ENCODE peak calls at places on chromosomes 3 and 15, in six cellular contexts. C, T, R, K, E and M are unnamed samples.

GRCh38 chr3:138971766-138972320 is 24.8 kb downstream of the FOXL2NB start:
- DNase-seq in C (no peak), T (no peak), R (no peak), K (no peak), E (no peak), M (no peak)

GRCh38 chr3:94304953-94305352 is 242.1 kb downstream of the NSUN3 start:
- DNase-seq in C (no peak), T (no peak), R (no peak), K (no peak), E (no peak), M (no peak)

GRCh38 chr15:67832031-67832551 is 6.8 kb downstream of the SKOR1 start:
- DNase-seq in C (no peak), T (no peak), R (peak; percentile 55), K (no peak), E (no peak), M (no peak)

GRCh38 chr3:197356275-197356674 is 57.9 kb upstream of the DLG1 start:
- DNase-seq in C (no peak), T (peak; percentile 81), R (peak; percentile 84), K (no peak), E (no peak), M (no peak)

GRCh38 chr3:12944849-12945248 is 103.5 kb upstream of the RPL32 start:
- DNase-seq in C (no peak), T (peak; percentile 96), R (no peak), K (no peak), E (no peak), M (no peak)

GRCh38 chr15:94523873-94524272 is 292.5 kb downstream of the MCTP2 start:
- DNase-seq in C (no peak), T (no peak), R (no peak), K (no peak), E (no peak), M (no peak)

GRCh38 chr3:138078901-138079344 is 36.5 kb downstream of the DZIP1L start:
- DNase-seq in C (no peak), T (no peak), R (peak; percentile 96), K (no peak), E (no peak), M (peak; percentile 94)

GRCh38 chr3:129161860-129162271 is 1.0 kb upstream of the ISY1 start:
- DNase-seq in C (peak; percentile 48), T (no peak), R (peak; percentile 45), K (no peak), E (no peak), M (peak; percentile 38)

GRCh38 chr15:40598672-40599071 is 4.6 kb downstream of the KNL1 start:
- DNase-seq in C (no peak), T (no peak), R (no peak), K (no peak), E (no peak), M (no peak)

GRCh38 chr15:48433226-48433886 is 102.1 kb downstream of the DUT start:
- DNase-seq in C (no peak), T (no peak), R (peak; percentile 85), K (no peak), E (no peak), M (peak; percentile 45)

GRCh38 chr3:156811092-156811862 is 14.9 kb upstream of the LEKR1 start:
- DNase-seq in C (no peak), T (no peak), R (no peak), K (no peak), E (no peak), M (peak; percentile 96)

GRCh38 chr3:134054231-134054630 is 24.5 kb upstream of the SLCO2A1 start:
- DNase-seq in C (no peak), T (no peak), R (no peak), K (no peak), E (no peak), M (no peak)

GRCh38 chr3:78992400-78992799 is 775.4 kb downstream of the ROBO1 start:
- DNase-seq in C (no peak), T (no peak), R (no peak), K (no peak), E (no peak), M (no peak)